ENCODE peak calls at places on chromosomes 7 and 10, in eight cellular contexts. Y is ovary, M is tibial nerve, B is GM12891, A is adrenal gland, X is body of pancreas, Z is A549, N is suprapubic skin. O is an unnamed sample.

GRCh38 chr10:132687893-132688579 is 97.9 kb downstream of the NKX6-2 start:
- DNase-seq in X (no peak), Y (no peak), A (no peak), M (no peak), N (peak; percentile 65), Z (no peak), B (no peak), O (no peak)

GRCh38 chr10:29443745-29444523 is 155.1 kb downstream of the LYZL1 start:
- DNase-seq in M (no peak), Z (peak; percentile 18), N (no peak), Y (no peak), B (no peak), X (no peak), A (no peak), O (no peak)

GRCh38 chr7:139648941-139649425 is 125.5 kb downstream of the CLEC2L start:
- DNase-seq in N (no peak), A (peak; percentile 43), Y (no peak), B (peak; percentile 42), Z (no peak), M (no peak), X (peak; percentile 52), O (peak; percentile 64)

GRCh38 chr7:25303380-25304321 is 75.4 kb upstream of the NPVF start:
- DNase-seq in X (no peak), Y (no peak), Z (no peak), A (no peak), B (no peak), M (no peak), N (no peak), O (no peak)

GRCh38 chr7:157576415-157576814 is 239.6 kb downstream of the DNAJB6 start:
- DNase-seq in B (no peak), Z (no peak), A (peak; percentile 19), Y (no peak), N (no peak), X (peak; percentile 7), M (no peak), O (no peak)

GRCh38 chr7:100721505-100721812 is 1.2 kb downstream of the EPO start:
- DNase-seq in B (no peak), A (no peak), Z (no peak), Y (no peak), M (no peak), X (no peak), N (no peak), O (no peak)

GRCh38 chr7:9029671-9030070 is 596.3 kb downstream of the NXPH1 start:
- DNase-seq in N (no peak), B (no peak), Y (no peak), Z (no peak), X (no peak), M (no peak), A (no peak), O (no peak)

GRCh38 chr10:22435650-22436049 is 90.4 kb downstream of the SPAG6 start:
- DNase-seq in Y (peak; percentile 16), B (no peak), X (no peak), M (no peak), N (no peak), Z (no peak), A (no peak), O (no peak)

DNA sequence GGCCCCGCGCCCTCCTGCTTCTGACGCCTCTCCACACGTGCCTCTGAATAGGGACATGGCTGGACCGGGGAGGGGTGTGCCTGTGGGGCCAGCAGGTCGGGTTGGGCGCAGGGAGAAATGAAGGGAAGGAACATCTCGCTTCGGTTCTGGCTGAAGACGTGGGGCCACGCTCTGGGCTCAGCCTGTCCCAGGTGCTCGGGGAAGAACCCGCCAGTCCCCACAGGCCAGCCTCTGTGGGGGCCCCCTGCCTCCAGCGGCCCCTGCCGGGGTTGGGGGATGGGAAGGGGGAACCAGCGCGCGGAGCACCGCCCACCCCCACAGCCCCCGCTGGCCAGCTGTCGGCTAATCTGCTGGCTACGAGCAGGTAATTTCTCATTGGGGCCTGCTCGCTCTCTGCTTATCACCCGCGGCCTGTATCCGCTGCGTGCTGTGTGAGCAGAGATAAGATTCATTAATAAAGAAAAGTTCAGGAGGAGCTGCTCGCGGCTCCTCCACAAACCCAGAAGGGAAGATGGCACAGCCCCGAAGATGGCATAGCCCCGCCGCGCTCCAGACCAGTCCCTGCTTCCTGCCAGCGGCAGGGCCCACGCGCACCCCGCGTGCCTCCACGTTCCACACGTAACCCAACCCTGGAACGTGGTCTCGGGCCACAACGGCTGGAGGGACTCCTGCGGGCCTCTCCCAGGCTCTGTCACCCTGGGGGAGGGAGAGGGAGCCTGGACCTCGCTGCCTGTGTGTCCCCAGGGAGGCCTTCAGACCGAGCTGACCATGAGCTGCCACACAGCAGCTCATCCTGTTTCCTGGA is 186.3 kb downstream of the ELFN1 start:
- DNase-seq in X (no peak), Z (no peak), Y (no peak), B (no peak), N (peak; percentile 63), M (no peak), A (peak; percentile 3), O (no peak)
- TF ChIP-seq POLR2A in X (no peak), Z (no peak), Y (no peak), B (no peak), N (no peak), M (no peak), A (no peak), O (no peak)

GRCh38 chr7:95589766-95590165 is 6.5 kb downstream of the PDK4 start:
- DNase-seq in N (no peak), B (no peak), A (no peak), Z (no peak), M (no peak), X (no peak), Y (no peak), O (no peak)
- TF ChIP-seq POLR2A in N (no peak), B (no peak), A (no peak), Z (no peak), M (no peak), X (no peak), Y (no peak), O (no peak)

GRCh38 chr10:14954001-14954770 is at the start of gene DCLRE1C:
- DNase-seq in Z (peak; percentile 89), M (peak; percentile 79), Y (peak; percentile 86), N (peak; percentile 94), A (peak; percentile 92), B (peak; percentile 76), X (peak; percentile 94), O (peak; percentile 82)
- TF ChIP-seq POLR2A in Z (peak; percentile 77), M (no peak), Y (no peak), N (no peak), A (peak; percentile 68), B (peak; percentile 51), X (peak; percentile 36), O (peak; percentile 45)

DNA sequence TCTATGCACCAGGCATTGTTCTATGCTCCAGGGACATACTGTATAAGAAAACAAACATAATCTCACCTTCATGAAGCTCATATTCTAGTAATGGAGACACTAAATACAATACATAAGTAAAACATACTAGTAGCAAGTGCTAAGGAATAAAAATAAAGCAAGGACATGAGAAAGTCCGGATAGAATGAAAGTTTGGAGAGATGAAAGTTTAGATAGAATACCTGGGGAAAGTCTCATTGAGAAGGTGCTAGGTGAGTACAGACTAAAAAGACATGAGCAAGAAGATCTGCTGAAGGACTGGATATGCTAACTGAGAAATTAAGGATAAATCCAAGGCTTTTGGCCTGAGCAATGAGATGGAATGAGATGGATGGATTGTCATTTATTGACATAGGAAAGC is 34.0 kb downstream of the CCDC186 start:
- DNase-seq in M (no peak), A (no peak), Y (no peak), Z (no peak), N (no peak), X (no peak), B (no peak), O (no peak)
- TF ChIP-seq POLR2A in M (no peak), A (no peak), Y (no peak), Z (no peak), N (no peak), X (no peak), B (no peak), O (no peak)

GRCh38 chr7:12715372-12716133 is 28.1 kb downstream of the ARL4A start:
- DNase-seq in M (no peak), Z (peak; percentile 98), N (no peak), B (no peak), A (peak; percentile 75), X (peak; percentile 80), Y (peak; percentile 60), O (no peak)
- TF ChIP-seq POLR2A in M (no peak), Z (peak; percentile 40), N (no peak), B (no peak), A (peak; percentile 15), X (no peak), Y (no peak), O (no peak)

GRCh38 chr7:123747620-123748141 is 1.1 kb downstream of the WASL start:
- DNase-seq in N (peak; percentile 79), Y (peak; percentile 38), M (peak; percentile 16), A (peak; percentile 65), Z (peak; percentile 72), X (peak; percentile 85), B (peak; percentile 5), O (no peak)

GRCh38 chr7:123749537-123749857 is 694 bp upstream of the WASL start:
- DNase-seq in Z (peak; percentile 82), A (no peak), X (no peak), N (no peak), M (no peak), Y (no peak), B (no peak), O (no peak)

GRCh38 chr7:123750389-123751230 is 1.8 kb upstream of the WASL start:
- DNase-seq in Y (no peak), A (no peak), B (no peak), M (no peak), N (no peak), Z (no peak), X (no peak), O (no peak)

GRCh38 chr7:123748171-123748733 is 551 bp downstream of the WASL start:
- DNase-seq in Z (peak; percentile 50), Y (peak; percentile 45), N (peak; percentile 83), X (peak; percentile 48), A (peak; percentile 45), B (peak; percentile 20), M (peak; percentile 16), O (no peak)

DNA sequence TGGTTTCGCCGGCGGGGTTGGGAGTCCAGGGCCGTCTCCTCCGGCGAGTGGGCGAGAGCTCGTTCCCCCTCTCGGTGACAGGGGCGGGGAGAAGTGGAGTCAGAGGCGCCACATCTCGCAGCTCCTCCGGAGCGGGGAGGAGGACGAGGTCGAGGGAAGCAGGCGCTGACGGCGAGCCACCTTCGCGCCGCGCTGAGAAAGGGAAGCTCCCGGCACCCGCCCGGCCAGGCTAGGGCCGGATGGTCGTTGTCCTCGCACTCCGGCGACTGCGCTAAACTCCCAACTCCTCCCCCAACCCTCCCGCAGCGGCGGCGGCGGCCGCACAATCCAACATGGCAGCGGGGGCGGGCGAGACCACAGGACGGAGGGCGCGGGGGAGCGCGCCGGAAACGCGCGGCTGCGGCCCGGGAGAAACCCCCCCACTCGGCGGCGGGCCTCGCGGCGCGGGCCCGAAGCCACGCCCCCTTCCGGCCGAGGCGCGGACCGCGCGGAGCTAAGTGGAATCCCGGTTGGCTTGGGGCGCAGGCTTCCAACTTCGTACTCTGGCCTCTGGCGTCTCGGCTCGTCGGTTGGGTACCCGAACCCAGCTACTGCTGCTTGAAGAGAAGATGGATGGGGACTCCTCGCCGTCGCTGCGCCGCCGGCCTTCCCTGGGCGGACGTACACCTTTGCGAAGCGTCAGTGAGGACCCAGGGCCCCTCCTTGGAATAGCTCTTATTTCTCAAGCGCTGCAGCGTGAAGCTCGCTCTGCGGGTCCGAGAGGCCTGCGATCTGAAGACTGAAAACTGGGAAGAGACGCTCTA is at the start of gene WASL:
- DNase-seq in X (peak; percentile 93), B (peak; percentile 66), Y (peak; percentile 93), Z (peak; percentile 94), N (peak; percentile 93), M (peak; percentile 86), A (peak; percentile 92), O (peak; percentile 66)
- TF ChIP-seq POLR2A in X (peak; percentile 96), B (peak; percentile 90), Y (peak; percentile 88), Z (peak; percentile 58), N (no peak), M (peak; percentile 78), A (peak; percentile 98), O (peak; percentile 97)

O was measured in GM12892.